ENCODE peak calls at places on chromosomes 5 and 9, in eight cellular contexts. One of them, this sample, is unnamed.

GRCh38 chr5:37926732-37927131 is 86.9 kb upstream of the GDNF start:
- DNase-seq in prostate gland: no peak
- DNase-seq in fibroblast of mammary gland: peak
- DNase-seq in AG04450: no peak
- DNase-seq in IMR-90: peak
- DNase-seq in colonic mucosa: no peak
- DNase-seq in heart left ventricle: no peak
- DNase-seq in AG04449: no peak
- DNase-seq in this sample: no peak

GRCh38 chr5:40258205-40258604 is 421.5 kb upstream of the PTGER4 start:
- DNase-seq in AG04450: no peak
- DNase-seq in heart left ventricle: no peak
- DNase-seq in IMR-90: no peak
- DNase-seq in fibroblast of mammary gland: no peak
- DNase-seq in prostate gland: no peak
- DNase-seq in colonic mucosa: no peak
- DNase-seq in AG04449: no peak
- DNase-seq in this sample: no peak

GRCh38 chr5:104606258-104606829 is 1043.8 kb upstream of the NUDT12 start:
- DNase-seq in heart left ventricle: no peak
- DNase-seq in AG04449: no peak
- DNase-seq in fibroblast of mammary gland: no peak
- DNase-seq in prostate gland: no peak
- DNase-seq in IMR-90: no peak
- DNase-seq in colonic mucosa: no peak
- DNase-seq in AG04450: no peak
- DNase-seq in this sample: no peak

GRCh38 chr5:80761176-80761575 is 106.4 kb upstream of the DHFR start:
- DNase-seq in prostate gland: no peak
- DNase-seq in AG04449: no peak
- DNase-seq in fibroblast of mammary gland: no peak
- DNase-seq in heart left ventricle: no peak
- DNase-seq in colonic mucosa: no peak
- DNase-seq in AG04450: no peak
- DNase-seq in IMR-90: no peak
- DNase-seq in this sample: no peak

GRCh38 chr5:137610598-137610997 is 111.5 kb upstream of the SPOCK1 start:
- DNase-seq in IMR-90: no peak
- DNase-seq in heart left ventricle: no peak
- DNase-seq in AG04449: no peak
- DNase-seq in prostate gland: no peak
- DNase-seq in colonic mucosa: no peak
- DNase-seq in fibroblast of mammary gland: no peak
- DNase-seq in AG04450: no peak
- DNase-seq in this sample: peak

GRCh38 chr5:155625897-155626543 is 612.5 kb downstream of the KIF4B start:
- DNase-seq in AG04449: no peak
- DNase-seq in AG04450: no peak
- DNase-seq in IMR-90: no peak
- DNase-seq in colonic mucosa: no peak
- DNase-seq in fibroblast of mammary gland: no peak
- DNase-seq in heart left ventricle: no peak
- DNase-seq in prostate gland: no peak
- DNase-seq in this sample: no peak

GRCh38 chr9:7906783-7907182 is 107.2 kb upstream of the DMAC1 start:
- DNase-seq in fibroblast of mammary gland: no peak
- DNase-seq in colonic mucosa: no peak
- DNase-seq in prostate gland: no peak
- DNase-seq in AG04449: no peak
- DNase-seq in heart left ventricle: no peak
- DNase-seq in IMR-90: no peak
- DNase-seq in AG04450: no peak
- DNase-seq in this sample: no peak

GRCh38 chr9:104774132-104774531 is 10.2 kb downstream of the NIPSNAP3B start:
- DNase-seq in IMR-90: no peak
- DNase-seq in AG04450: no peak
- DNase-seq in fibroblast of mammary gland: no peak
- DNase-seq in heart left ventricle: no peak
- DNase-seq in colonic mucosa: no peak
- DNase-seq in AG04449: no peak
- DNase-seq in prostate gland: no peak
- DNase-seq in this sample: no peak

GRCh38 chr5:72552041-72552557 is 44.9 kb upstream of the ZNF366 start:
- DNase-seq in IMR-90: peak
- DNase-seq in prostate gland: no peak
- DNase-seq in AG04450: no peak
- DNase-seq in AG04449: peak
- DNase-seq in colonic mucosa: no peak
- DNase-seq in fibroblast of mammary gland: peak
- DNase-seq in heart left ventricle: no peak
- DNase-seq in this sample: no peak

GRCh38 chr9:4508246-4508906 is 18.1 kb downstream of the SLC1A1 start:
- DNase-seq in AG04449: peak
- DNase-seq in colonic mucosa: no peak
- DNase-seq in fibroblast of mammary gland: peak
- DNase-seq in AG04450: no peak
- DNase-seq in prostate gland: no peak
- DNase-seq in heart left ventricle: no peak
- DNase-seq in IMR-90: peak
- DNase-seq in this sample: no peak

GRCh38 chr5:79257314-79257713 is 21.4 kb downstream of the JMY start:
- DNase-seq in AG04450: no peak
- DNase-seq in prostate gland: no peak
- DNase-seq in fibroblast of mammary gland: no peak
- DNase-seq in heart left ventricle: no peak
- DNase-seq in AG04449: no peak
- DNase-seq in colonic mucosa: no peak
- DNase-seq in IMR-90: no peak
- DNase-seq in this sample: no peak

GRCh38 chr9:114232091-114232440 is 76.7 kb downstream of the COL27A1 start:
- DNase-seq in AG04449: no peak
- DNase-seq in colonic mucosa: no peak
- DNase-seq in AG04450: no peak
- DNase-seq in prostate gland: no peak
- DNase-seq in fibroblast of mammary gland: no peak
- DNase-seq in heart left ventricle: no peak
- DNase-seq in IMR-90: no peak
- DNase-seq in this sample: no peak

GRCh38 chr5:146338774-146339714 is at the start of gene POU4F3:
- DNase-seq in prostate gland: no peak
- DNase-seq in AG04449: no peak
- DNase-seq in IMR-90: no peak
- DNase-seq in fibroblast of mammary gland: no peak
- DNase-seq in AG04450: no peak
- DNase-seq in colonic mucosa: no peak
- DNase-seq in heart left ventricle: no peak
- DNase-seq in this sample: no peak

GRCh38 chr5:139847790-139848507 is 52.3 kb downstream of the PSD2 start:
- DNase-seq in colonic mucosa: peak
- DNase-seq in heart left ventricle: peak
- DNase-seq in AG04450: no peak
- DNase-seq in AG04449: no peak
- DNase-seq in fibroblast of mammary gland: no peak
- DNase-seq in prostate gland: no peak
- DNase-seq in IMR-90: no peak
- DNase-seq in this sample: no peak
- TF ChIP-seq CTCF in colonic mucosa: no peak
- TF ChIP-seq CTCF in heart left ventricle: no peak
- TF ChIP-seq CTCF in AG04450: no peak
- TF ChIP-seq CTCF in AG04449: no peak
- TF ChIP-seq CTCF in fibroblast of mammary gland: no peak
- TF ChIP-seq CTCF in prostate gland: no peak
- TF ChIP-seq CTCF in IMR-90: no peak
- TF ChIP-seq CTCF in this sample: no peak

GRCh38 chr9:101477736-101478135 is 42.2 kb upstream of the ALDOB start:
- DNase-seq in colonic mucosa: no peak
- DNase-seq in AG04449: no peak
- DNase-seq in heart left ventricle: peak
- DNase-seq in prostate gland: no peak
- DNase-seq in AG04450: no peak
- DNase-seq in fibroblast of mammary gland: peak
- DNase-seq in IMR-90: peak
- DNase-seq in this sample: no peak

GRCh38 chr9:101478906-101479305 is 43.3 kb upstream of the ALDOB start:
- DNase-seq in colonic mucosa: no peak
- DNase-seq in AG04450: no peak
- DNase-seq in heart left ventricle: no peak
- DNase-seq in AG04449: no peak
- DNase-seq in prostate gland: peak
- DNase-seq in IMR-90: no peak
- DNase-seq in fibroblast of mammary gland: no peak
- DNase-seq in this sample: peak

GRCh38 chr9:101478444-101478843 is 42.9 kb upstream of the ALDOB start:
- DNase-seq in fibroblast of mammary gland: no peak
- DNase-seq in prostate gland: no peak
- DNase-seq in heart left ventricle: no peak
- DNase-seq in colonic mucosa: peak
- DNase-seq in AG04450: no peak
- DNase-seq in AG04449: no peak
- DNase-seq in IMR-90: no peak
- DNase-seq in this sample: no peak

GRCh38 chr9:101480386-101480785 is 44.8 kb upstream of the ALDOB start:
- DNase-seq in IMR-90: no peak
- DNase-seq in AG04449: no peak
- DNase-seq in fibroblast of mammary gland: no peak
- DNase-seq in colonic mucosa: peak
- DNase-seq in heart left ventricle: no peak
- DNase-seq in AG04450: no peak
- DNase-seq in prostate gland: peak
- DNase-seq in this sample: peak

DNA sequence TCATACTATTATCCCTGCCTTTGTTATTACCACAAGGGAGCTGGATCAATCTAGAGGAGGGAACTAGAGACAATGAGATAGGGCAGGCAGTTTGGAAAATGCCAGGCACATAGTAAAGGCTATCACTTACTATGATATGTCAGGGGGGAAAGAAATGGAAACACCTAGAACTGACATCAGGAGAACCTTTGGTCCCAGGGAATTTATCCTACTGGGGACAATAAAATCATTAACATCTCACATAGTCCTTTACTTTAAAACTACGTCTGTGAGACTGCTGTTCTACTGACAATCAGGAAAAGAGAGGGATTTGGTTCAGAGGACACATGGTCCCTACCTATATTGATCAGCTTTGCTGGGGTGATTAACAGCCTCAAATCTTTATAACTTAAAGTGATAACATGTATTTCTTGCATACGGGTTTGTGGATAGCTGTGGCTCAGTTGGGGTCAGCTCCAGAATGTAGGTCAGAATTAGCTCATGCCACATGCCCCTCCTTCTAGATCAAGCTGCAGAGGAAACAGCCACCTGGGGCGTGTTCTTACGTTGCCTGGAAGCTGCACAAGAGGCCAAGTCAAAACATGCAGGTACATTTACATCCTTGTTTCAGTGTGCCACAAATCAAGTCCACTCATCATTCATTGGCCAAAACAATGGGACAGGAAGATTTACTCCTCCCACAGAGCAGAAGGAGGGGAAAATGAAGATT is 43.9 kb upstream of the ALDOB start:
- DNase-seq in fibroblast of mammary gland: no peak
- DNase-seq in heart left ventricle: no peak
- DNase-seq in IMR-90: no peak
- DNase-seq in prostate gland: peak
- DNase-seq in AG04449: no peak
- DNase-seq in AG04450: no peak
- DNase-seq in colonic mucosa: peak
- DNase-seq in this sample: peak
- H3K4me3 ChIP-seq in fibroblast of mammary gland: no peak
- H3K4me3 ChIP-seq in heart left ventricle: no peak
- H3K4me3 ChIP-seq in IMR-90: no peak
- H3K4me3 ChIP-seq in prostate gland: no peak
- H3K4me3 ChIP-seq in AG04449: no peak
- H3K4me3 ChIP-seq in AG04450: no peak
- H3K4me3 ChIP-seq in colonic mucosa: no peak
- H3K4me3 ChIP-seq in this sample: no peak

GRCh38 chr9:15873573-15874177 is 320.8 kb downstream of the CCDC171 start:
- DNase-seq in AG04449: no peak
- DNase-seq in heart left ventricle: no peak
- DNase-seq in prostate gland: no peak
- DNase-seq in AG04450: peak
- DNase-seq in colonic mucosa: no peak
- DNase-seq in fibroblast of mammary gland: peak
- DNase-seq in IMR-90: peak
- DNase-seq in this sample: no peak
- TF ChIP-seq CTCF in AG04449: peak
- TF ChIP-seq CTCF in heart left ventricle: peak
- TF ChIP-seq CTCF in prostate gland: peak
- TF ChIP-seq CTCF in AG04450: peak
- TF ChIP-seq CTCF in colonic mucosa: peak
- TF ChIP-seq CTCF in fibroblast of mammary gland: peak
- TF ChIP-seq CTCF in IMR-90: peak
- TF ChIP-seq CTCF in this sample: no peak

DNA sequence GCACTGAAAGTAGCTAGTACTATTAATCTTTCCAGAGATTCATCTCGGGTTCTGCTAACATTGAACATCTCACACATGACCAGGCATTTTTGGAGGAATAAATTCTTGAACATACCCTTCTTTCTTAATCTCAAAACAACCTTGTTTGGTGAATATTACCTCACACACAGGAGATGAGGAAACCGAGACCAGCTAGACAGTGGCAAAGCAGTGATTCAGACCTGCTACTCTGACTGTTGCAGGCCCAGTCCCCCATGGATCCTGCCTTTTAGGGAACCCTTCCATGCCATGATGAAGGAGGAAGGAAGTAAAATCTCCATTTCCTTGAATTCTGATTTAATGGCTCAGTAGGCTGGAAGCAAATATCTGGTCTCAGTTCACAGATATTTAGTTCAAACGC is 2.6 kb downstream of the PCSK5 start:
- DNase-seq in colonic mucosa: no peak
- DNase-seq in IMR-90: no peak
- DNase-seq in AG04449: no peak
- DNase-seq in heart left ventricle: no peak
- DNase-seq in AG04450: no peak
- DNase-seq in prostate gland: no peak
- DNase-seq in fibroblast of mammary gland: peak
- DNase-seq in this sample: no peak
- H3K4me3 ChIP-seq in colonic mucosa: peak
- H3K4me3 ChIP-seq in IMR-90: no peak
- H3K4me3 ChIP-seq in AG04449: no peak
- H3K4me3 ChIP-seq in heart left ventricle: peak
- H3K4me3 ChIP-seq in AG04450: no peak
- H3K4me3 ChIP-seq in prostate gland: no peak
- H3K4me3 ChIP-seq in fibroblast of mammary gland: no peak
- H3K4me3 ChIP-seq in this sample: no peak

This sample was measured in lower leg skin.